ENCODE peak calls at places on chromosome X, in five cellular contexts. W is stomach, B is transverse colon, T is SK-N-SH, Y is K562. I is an unnamed sample.

GRCh38 chrX:43493751-43494150 is 162.3 kb upstream of the MAOA start:
- DNase-seq in W (no peak), Y (no peak), B (no peak), T (no peak), I (no peak)

GRCh38 chrX:40460926-40461325 is 119.8 kb upstream of the ATP6AP2 start:
- DNase-seq in Y (no peak), T (no peak), B (no peak), W (no peak), I (no peak)

GRCh38 chrX:55187281-55187680 is 32.9 kb upstream of the PAGE5 start:
- DNase-seq in W (no peak), B (no peak), Y (no peak), T (no peak), I (no peak)

GRCh38 chrX:9595131-9595530 is 130.3 kb downstream of the TBL1X start:
- DNase-seq in W (no peak), B (no peak), Y (no peak), T (no peak), I (no peak)

GRCh38 chrX:136209016-136209738 is 42.0 kb downstream of the MAP7D3 start:
- DNase-seq in T (peak; percentile 62), B (peak; percentile 45), W (peak; percentile 44), Y (peak; percentile 50), I (no peak)

GRCh38 chrX:40108084-40108958 is 10.6 kb upstream of the BCOR start:
- DNase-seq in W (peak; percentile 68), T (no peak), Y (peak; percentile 66), B (peak; percentile 62), I (no peak)

GRCh38 chrX:99857455-99857854 is 552.6 kb downstream of the PCDH19 start:
- DNase-seq in B (no peak), Y (no peak), T (peak; percentile 1), W (no peak), I (no peak)

GRCh38 chrX:153409414-153410101 is 1.7 kb upstream of the ZFP92 start:
- DNase-seq in B (no peak), W (no peak), T (no peak), Y (no peak), I (no peak)

GRCh38 chrX:154542723-154543424 is 3.8 kb downstream of the G6PD start:
- DNase-seq in Y (no peak), T (no peak), W (no peak), B (no peak), I (no peak)

GRCh38 chrX:23666282-23666681 is 1.0 kb upstream of the PRDX4 start:
- DNase-seq in W (no peak), Y (no peak), T (no peak), B (no peak), I (no peak)

GRCh38 chrX:122004127-122004526 is 956.7 kb downstream of the GLUD2 start:
- DNase-seq in B (no peak), Y (no peak), T (no peak), W (no peak), I (no peak)

GRCh38 chrX:149720021-149720689 is 8.3 kb downstream of the MAGEA11 start:
- DNase-seq in W (no peak), B (peak; percentile 6), T (no peak), Y (peak; percentile 2), I (no peak)

GRCh38 chrX:1582686-1583437 is 8.5 kb upstream of the AKAP17A start:
- DNase-seq in W (peak; percentile 25), B (no peak), Y (peak; percentile 17), T (no peak), I (peak; percentile 25)

GRCh38 chrX:153662266-153662665 is 11.3 kb downstream of the PNCK start:
- DNase-seq in T (peak; percentile 27), W (peak; percentile 63), B (peak; percentile 64), Y (peak; percentile 76), I (no peak)

GRCh38 chrX:122218666-122219065 is 965.4 kb upstream of the GRIA3 start:
- DNase-seq in B (no peak), Y (no peak), T (no peak), W (no peak), I (no peak)

GRCh38 chrX:101057095-101057714 is 5.3 kb upstream of the TRMT2B start:
- DNase-seq in T (no peak), Y (peak; percentile 50), B (no peak), W (no peak), I (peak; percentile 27)

GRCh38 chrX:107823456-107823855 is 2.2 kb upstream of the MID2 start:
- DNase-seq in T (no peak), B (no peak), Y (no peak), W (no peak), I (no peak)

GRCh38 chrX:28177202-28177601 is 196.0 kb upstream of the DCAF8L1 start:
- DNase-seq in W (no peak), Y (peak; percentile 1), B (peak; percentile 25), T (peak; percentile 21), I (no peak)

GRCh38 chrX:7943600-7944245 is 16.5 kb upstream of the PNPLA4 start:
- DNase-seq in B (peak; percentile 43), Y (no peak), T (no peak), W (peak; percentile 39), I (no peak)

GRCh38 chrX:78024349-78025108 is 55.1 kb upstream of the PGAM4 start:
- DNase-seq in B (peak; percentile 69), Y (peak; percentile 56), T (peak; percentile 30), W (peak; percentile 71), I (peak; percentile 27)

GRCh38 chrX:144681501-144681900 is 565.8 kb upstream of the SPANXN1 start:
- DNase-seq in W (no peak), T (no peak), Y (no peak), B (no peak), I (no peak)

GRCh38 chrX:42290608-42291007 is 367.3 kb upstream of the CASK start:
- DNase-seq in T (no peak), W (no peak), B (no peak), Y (no peak), I (no peak)

GRCh38 chrX:97284531-97284930 is 400.8 kb downstream of the RPA4 start:
- DNase-seq in W (no peak), T (no peak), B (no peak), Y (no peak), I (no peak)

GRCh38 chrX:96480081-96480480 is 204.6 kb upstream of the DIAPH2 start:
- DNase-seq in W (no peak), T (no peak), B (no peak), Y (no peak), I (no peak)

GRCh38 chrX:121836000-121836399 is 788.6 kb downstream of the GLUD2 start:
- DNase-seq in W (no peak), B (no peak), T (no peak), Y (no peak), I (no peak)

GRCh38 chrX:109840585-109840984 is 107.5 kb upstream of the ACSL4 start:
- DNase-seq in T (no peak), W (no peak), Y (peak; percentile 82), B (peak; percentile 18), I (no peak)

GRCh38 chrX:145506225-145506624 is 258.9 kb downstream of the SPANXN1 start:
- DNase-seq in T (no peak), Y (no peak), B (no peak), W (no peak), I (no peak)

GRCh38 chrX:141638601-141639000 is 49.1 kb downstream of the SPANXA2 start:
- DNase-seq in B (no peak), Y (no peak), T (no peak), W (no peak), I (no peak)

DNA sequence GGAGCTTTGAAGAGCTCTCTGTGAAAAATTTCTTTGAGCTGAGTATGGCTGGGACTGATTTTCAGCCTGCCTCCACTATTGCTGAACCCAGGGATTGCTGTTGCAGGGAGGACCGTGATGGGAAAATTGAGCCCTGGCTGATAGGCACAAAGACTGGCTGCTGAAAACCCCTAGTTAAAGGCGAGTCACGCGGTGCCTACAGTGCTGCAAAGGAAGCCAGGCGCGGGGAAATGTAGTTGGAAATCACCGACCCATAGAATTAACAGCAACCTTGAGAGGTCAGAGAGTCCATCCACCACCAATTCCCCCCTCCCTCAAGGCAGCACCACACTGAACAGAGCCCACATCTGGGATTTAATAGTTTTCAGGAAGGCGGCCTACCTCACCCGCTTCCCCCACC is 26.0 kb downstream of the FRMD7 start:
- DNase-seq in T (no peak), W (no peak), B (no peak), Y (no peak), I (no peak)
- H3K27me3 ChIP-seq in T (peaks cover 13% of the 10 kb centered on the region), W (no peaks in the 10 kb centered on the region), B (no peaks in the 10 kb centered on the region), Y (no peaks in the 10 kb centered on the region), I (peaks cover 17% of the 10 kb centered on the region)

GRCh38 chrX:44889824-44890223 is 16.8 kb downstream of the KDM6A start:
- DNase-seq in Y (no peak), T (no peak), W (no peak), B (no peak), I (no peak)
- TF ChIP-seq POLR2AphosphoS5 in Y (no peak), T (no peak), W (no peak), B (no peak), I (no peak)

DNA sequence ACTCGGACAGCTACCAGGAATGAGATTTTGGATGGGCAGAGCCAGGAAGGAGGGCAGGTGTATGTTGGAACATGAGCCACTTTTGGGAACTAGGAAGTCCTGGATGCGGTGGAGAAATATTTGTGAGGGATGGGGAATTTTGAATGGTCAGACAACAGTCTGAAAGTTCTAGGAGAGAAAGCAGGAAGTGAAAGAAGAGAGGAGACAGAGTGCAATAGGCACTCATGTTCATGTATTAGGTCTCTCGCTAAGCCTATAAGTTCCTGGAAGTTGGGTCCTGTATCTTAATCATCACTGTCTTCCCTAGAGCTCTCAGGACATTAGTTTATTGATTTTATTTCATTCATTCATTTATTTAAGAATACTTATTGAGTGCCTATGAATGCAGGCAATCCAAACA is 65.7 kb upstream of the CITED1 start:
- DNase-seq in W (no peak), T (no peak), Y (no peak), B (no peak), I (no peak)
- H3K4me3 ChIP-seq in W (no peak overlapping the region), T (no peak overlapping the region), Y (no peak overlapping the region), B (no peak overlapping the region), I (no peak overlapping the region)

GRCh38 chrX:130834149-130834548 is 68.9 kb downstream of the ENOX2 start:
- DNase-seq in B (no peak), T (no peak), W (no peak), Y (no peak), I (no peak)
- H3K27me3 ChIP-seq in B (no peaks in the 10 kb centered on the region), T (no peaks in the 10 kb centered on the region), W (no peaks in the 10 kb centered on the region), Y (no peaks in the 10 kb centered on the region), I (no peaks in the 10 kb centered on the region)

DNA sequence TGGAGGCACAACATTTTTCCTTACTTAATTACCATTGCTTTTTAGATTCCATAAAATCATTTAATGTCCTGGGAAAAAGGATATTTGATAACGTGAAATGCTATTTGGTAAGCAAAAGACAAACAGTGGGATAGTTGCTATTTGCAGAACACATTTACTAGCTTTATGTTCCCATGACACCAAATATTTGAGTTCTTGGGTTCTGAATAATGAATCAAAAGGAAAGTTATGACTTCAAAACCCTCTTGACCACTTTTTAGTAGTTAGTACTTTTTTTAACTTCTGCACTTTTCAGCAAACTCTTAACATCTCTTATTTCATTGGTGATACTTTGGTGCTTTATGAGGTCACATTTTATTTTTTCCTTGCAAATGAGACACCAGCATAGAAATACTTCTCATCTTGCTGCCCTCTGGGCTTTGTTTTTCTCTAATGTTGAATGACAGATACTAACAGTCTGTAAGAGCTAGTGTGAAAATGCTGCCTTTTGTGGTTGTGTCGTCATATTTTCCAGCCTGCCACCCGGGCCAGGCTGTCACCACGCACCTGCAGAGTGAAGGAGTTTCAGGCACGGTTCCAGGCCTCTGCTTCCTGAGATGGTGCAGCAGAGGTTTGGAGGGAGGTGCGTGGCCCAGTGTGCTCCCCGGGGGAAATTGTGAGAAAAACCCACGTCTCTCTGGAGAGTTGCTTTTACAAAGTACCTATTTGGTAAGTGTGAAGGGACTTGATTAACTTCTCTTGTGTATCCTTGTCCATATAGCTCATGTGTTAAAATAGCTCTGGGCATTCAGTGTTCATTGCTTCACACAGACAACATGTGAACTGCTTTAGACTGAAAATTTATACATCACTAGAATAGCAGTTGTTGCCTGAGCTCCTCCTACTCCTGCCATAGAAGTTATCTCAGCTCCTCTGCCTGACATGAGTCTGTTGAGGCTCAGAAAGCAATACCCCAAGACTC is 34.7 kb downstream of the MSL3 start:
- DNase-seq in B (peak; percentile 35), Y (no peak), W (peak; percentile 52), T (no peak), I (no peak)
- TF ChIP-seq POLR2AphosphoS5 in B (no peak), Y (no peak), W (no peak), T (no peak), I (no peak)